ENCODE peak calls at places on chromosomes 13 and 19, in five cellular contexts. V, W, C, K and X are unnamed samples.

GRCh38 chr19:32219392-32219791 is 126.0 kb upstream of the ZNF507 start:
- DNase-seq in W (no peak), C (no peak), K (no peak), V (no peak), X (no peak)

GRCh38 chr13:97977982-97978381 is 24.5 kb downstream of the IPO5 start:
- DNase-seq in K (no peak), W (no peak), V (no peak), C (no peak), X (no peak)

GRCh38 chr19:57317503-57317902 is 2.8 kb upstream of the ZNF543 start:
- DNase-seq in W (no peak), C (no peak), K (no peak), V (peak), X (no peak)

GRCh38 chr19:17915940-17916593 is 16.7 kb upstream of the CCDC124 start:
- DNase-seq in K (no peak), V (no peak), C (no peak), W (no peak), X (no peak)

GRCh38 chr19:15464394-15465385 is at the start of gene RASAL3:
- DNase-seq in K (peak), C (no peak), V (no peak), W (peak), X (no peak)

GRCh38 chr13:23380534-23380933 is 53.0 kb downstream of the SACS start:
- DNase-seq in W (no peak), K (no peak), V (no peak), C (no peak), X (no peak)

GRCh38 chr19:56294557-56294956 is 20.1 kb downstream of the ZSCAN5A start:
- DNase-seq in K (no peak), C (no peak), V (no peak), W (no peak), X (no peak)

GRCh38 chr13:30577381-30577780 is 40.3 kb upstream of the USPL1 start:
- DNase-seq in K (peak), W (peak), C (no peak), V (no peak), X (peak)

GRCh38 chr13:48571121-48571901 is 38.4 kb upstream of the RCBTB2 start:
- DNase-seq in K (no peak), C (no peak), W (no peak), V (no peak), X (peak)

GRCh38 chr19:54473983-54474382 is 887 bp upstream of the CDC42EP5 start:
- DNase-seq in C (no peak), K (no peak), W (no peak), V (no peak), X (no peak)

GRCh38 chr19:40982594-40983101 is 8.4 kb upstream of the CYP2B6 start:
- DNase-seq in W (no peak), V (peak), K (no peak), C (peak), X (peak)

GRCh38 chr19:6020166-6020967 is 42.4 kb upstream of the RANBP3 start:
- DNase-seq in V (no peak), C (no peak), K (no peak), W (no peak), X (no peak)

GRCh38 chr13:80340643-80341097 is 256 bp downstream of the SPRY2 start:
- DNase-seq in K (no peak), W (no peak), V (no peak), C (no peak), X (no peak)

GRCh38 chr19:35446194-35446593 is 1.9 kb upstream of the FFAR2 start:
- DNase-seq in K (no peak), W (peak), C (no peak), V (no peak), X (no peak)

GRCh38 chr19:43469160-43469480 is 3.7 kb upstream of the LYPD3 start:
- DNase-seq in K (no peak), V (no peak), C (no peak), W (no peak), X (no peak)